ENCODE peak calls at places on chromosomes 7 and 10, in four cellular contexts. K, H, Y and L are unnamed samples.

GRCh38 chr7:38825721-38826440 is 83.1 kb downstream of the VPS41 start:
- DNase-seq in K (no peak), H (no peak), Y (no peak), L (no peak)

GRCh38 chr7:91266931-91267557 is 2.8 kb downstream of the FZD1 start:
- DNase-seq in K (no peak), H (no peak), Y (no peak), L (peak; percentile 72)

GRCh38 chr7:66330961-66331360 is 125.8 kb downstream of the TPST1 start:
- DNase-seq in K (no peak), H (peak; percentile 45), Y (peak; percentile 69), L (no peak)

GRCh38 chr7:142626420-142627035 is 122.7 kb upstream of the PRSS1 start:
- DNase-seq in K (peak; percentile 70), H (peak; percentile 41), Y (peak; percentile 10), L (peak; percentile 46)

GRCh38 chr10:3143366-3143765 is 29.2 kb downstream of the PITRM1 start:
- DNase-seq in K (no peak), H (no peak), Y (no peak), L (peak; percentile 49)

GRCh38 chr10:30553625-30554442 is 75.7 kb downstream of the LYZL2 start:
- DNase-seq in K (no peak), H (peak; percentile 63), Y (peak; percentile 54), L (peak; percentile 86)

GRCh38 chr7:39979406-39980073 is 29.5 kb downstream of the CDK13 start:
- DNase-seq in K (peak; percentile 31), H (no peak), Y (no peak), L (no peak)

GRCh38 chr10:30178565-30178964 is 119.2 kb upstream of the JCAD start:
- DNase-seq in K (no peak), H (no peak), Y (peak; percentile 94), L (no peak)

GRCh38 chr10:77163670-77164348 is 473.8 kb downstream of the KCNMA1 start:
- DNase-seq in K (no peak), H (peak; percentile 76), Y (peak; percentile 94), L (no peak)

GRCh38 chr10:5887029-5887428 is 2.7 kb downstream of the ANKRD16 start:
- DNase-seq in K (no peak), H (no peak), Y (peak; percentile 6), L (no peak)

GRCh38 chr7:150340024-150340749 is 1.2 kb downstream of the RARRES2 start:
- DNase-seq in K (no peak), H (no peak), Y (peak; percentile 80), L (no peak)

GRCh38 chr7:131945313-131945831 is 388.9 kb upstream of the PODXL start:
- DNase-seq in K (no peak), H (peak; percentile 38), Y (peak; percentile 19), L (no peak)

GRCh38 chr7:138975343-138976104 is 5.7 kb downstream of the KIAA1549 start:
- DNase-seq in K (no peak), H (no peak), Y (no peak), L (no peak)

GRCh38 chr7:38932509-38933168 is 23.6 kb upstream of the VPS41 start:
- DNase-seq in K (peak; percentile 38), H (peak; percentile 62), Y (peak; percentile 46), L (peak; percentile 67)

GRCh38 chr7:77550586-77550985 is 13.5 kb downstream of the PTPN12 start:
- DNase-seq in K (no peak), H (no peak), Y (peak; percentile 94), L (no peak)

GRCh38 chr10:7891634-7892033 is 73.3 kb downstream of the TAF3 start:
- DNase-seq in K (no peak), H (no peak), Y (no peak), L (no peak)

GRCh38 chr10:77176224-77176623 is 461.4 kb downstream of the KCNMA1 start:
- DNase-seq in K (no peak), H (no peak), Y (no peak), L (no peak)

GRCh38 chr7:31327071-31327470 is 13.5 kb downstream of the NEUROD6 start:
- DNase-seq in K (no peak), H (no peak), Y (peak; percentile 1), L (no peak)

GRCh38 chr10:80407836-80408197 is 534 bp upstream of the PRXL2A start:
- DNase-seq in K (no peak), H (no peak), Y (no peak), L (peak; percentile 81)

GRCh38 chr7:132061931-132062330 is 505.5 kb upstream of the PODXL start:
- DNase-seq in K (no peak), H (no peak), Y (peak; percentile 86), L (no peak)

DNA sequence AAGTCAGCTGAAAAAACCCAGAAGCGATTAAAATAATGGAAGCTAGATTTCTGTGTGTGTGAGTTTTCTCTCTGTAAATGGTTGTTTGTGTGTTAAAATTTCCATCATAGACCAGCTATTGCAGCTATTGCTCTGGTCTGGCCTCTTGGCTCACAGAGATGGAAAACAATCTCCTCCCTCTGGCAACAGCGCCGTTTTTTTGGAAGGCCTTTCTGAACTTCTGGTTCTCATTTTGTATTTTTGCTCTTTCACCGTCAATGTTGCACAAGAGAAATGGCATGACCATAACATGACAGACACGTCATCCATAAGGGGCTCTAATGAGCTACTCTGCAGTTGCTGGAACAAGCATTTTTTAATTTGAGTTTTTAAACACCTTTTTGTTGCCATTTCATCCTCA is 91.0 kb downstream of the CUBN start:
- DNase-seq in K (no peak), H (no peak), Y (peak; percentile 96), L (peak; percentile 63)
- H3K4me3 ChIP-seq in K (no peak overlapping the region), H (no peak overlapping the region), Y (no peak overlapping the region), L (no peak overlapping the region)

GRCh38 chr10:119479532-119479931 is 63.0 kb downstream of the RGS10 start:
- DNase-seq in K (no peak), H (no peak), Y (no peak), L (no peak)

GRCh38 chr10:119480667-119481066 is 61.9 kb downstream of the RGS10 start:
- DNase-seq in K (no peak), H (no peak), Y (peak; percentile 35), L (no peak)

GRCh38 chr10:119477444-119477843 is 65.1 kb downstream of the RGS10 start:
- DNase-seq in K (no peak), H (no peak), Y (no peak), L (no peak)

GRCh38 chr10:119479048-119479394 is 63.5 kb downstream of the RGS10 start:
- DNase-seq in K (no peak), H (no peak), Y (peak; percentile 15), L (no peak)

GRCh38 chr10:119478111-119479047 is 64.1 kb downstream of the RGS10 start:
- DNase-seq in K (no peak), H (no peak), Y (peak; percentile 35), L (no peak)
- H3K4me3 ChIP-seq in K (no peak overlapping the region), H (no peak overlapping the region), Y (no peak overlapping the region), L (no peak overlapping the region)

GRCh38 chr7:117871401-117871777 is 1.9 kb downstream of the CTTNBP2 start:
- DNase-seq in K (no peak), H (no peak), Y (no peak), L (no peak)
- H3K4me3 ChIP-seq in K (no peak overlapping the region), H (no peak overlapping the region), Y (no peak overlapping the region), L (no peak overlapping the region)

GRCh38 chr7:50092579-50093411 is at the start of gene ZPBP:
- DNase-seq in K (peak; percentile 47), H (peak; percentile 31), Y (peak; percentile 33), L (no peak)
- H3K4me3 ChIP-seq in K (peak within 1 kb of the TSS; percentile 40), H (peak within 1 kb of the TSS; percentile 55), Y (no peak within 1 kb of the TSS), L (peak within 1 kb of the TSS; percentile 46)

DNA sequence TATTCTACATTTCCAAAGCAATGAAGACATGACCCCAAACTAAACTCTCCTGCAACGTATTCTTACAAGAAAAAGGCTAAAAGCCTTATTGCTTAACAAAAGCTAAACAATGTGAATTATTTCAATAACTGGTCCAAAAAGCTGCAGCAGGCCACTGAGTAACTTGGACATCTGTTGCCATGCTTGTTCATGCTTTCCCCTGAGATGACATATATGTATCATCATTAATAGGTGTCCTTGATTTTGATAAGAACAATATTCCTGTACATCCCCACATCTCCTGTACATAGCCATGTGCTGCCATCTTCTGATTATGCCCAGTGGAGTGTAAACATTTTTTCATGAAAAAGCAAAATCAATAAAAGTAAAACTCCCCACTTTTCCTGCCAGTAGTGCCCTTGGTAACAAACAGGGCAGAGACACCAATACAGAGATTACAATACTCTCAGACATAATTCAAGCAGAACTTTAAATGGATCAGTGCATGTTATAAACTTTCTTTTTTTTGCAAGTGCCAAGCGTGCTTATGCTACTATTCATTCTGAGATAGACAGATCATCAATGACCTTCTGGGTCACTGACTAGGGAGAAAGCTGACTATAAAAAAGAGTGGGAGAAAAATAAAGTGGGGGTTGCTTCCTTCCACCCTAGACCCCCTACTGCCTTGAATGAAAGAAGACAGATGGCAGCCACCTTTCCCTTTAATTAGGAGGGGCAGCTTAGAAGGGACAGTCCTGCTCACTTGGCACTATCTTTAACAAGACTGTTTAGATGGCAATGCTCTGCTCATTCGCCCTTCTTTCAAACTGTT is 205.5 kb upstream of the KLF14 start:
- DNase-seq in K (no peak), H (no peak), Y (peak; percentile 69), L (no peak)
- H3K4me3 ChIP-seq in K (no peak overlapping the region), H (no peak overlapping the region), Y (peak overlapping the region; percentile 61), L (peak overlapping the region; percentile 39)

GRCh38 chr7:27191081-27191715 is 6.2 kb upstream of the HOXA11 start:
- DNase-seq in K (no peak), H (no peak), Y (no peak), L (no peak)
- H3K4me3 ChIP-seq in K (no peak overlapping the region), H (no peak overlapping the region), Y (no peak overlapping the region), L (no peak overlapping the region)

GRCh38 chr7:16067695-16068094 is 353.6 kb downstream of the CRPPA start:
- DNase-seq in K (no peak), H (no peak), Y (no peak), L (no peak)

GRCh38 chr7:16063241-16063640 is 358.1 kb downstream of the CRPPA start:
- DNase-seq in K (no peak), H (no peak), Y (no peak), L (no peak)

GRCh38 chr7:16063691-16064090 is 357.6 kb downstream of the CRPPA start:
- DNase-seq in K (no peak), H (no peak), Y (peak; percentile 86), L (no peak)

GRCh38 chr7:16064316-16064715 is 357.0 kb downstream of the CRPPA start:
- DNase-seq in K (no peak), H (no peak), Y (no peak), L (no peak)

DNA sequence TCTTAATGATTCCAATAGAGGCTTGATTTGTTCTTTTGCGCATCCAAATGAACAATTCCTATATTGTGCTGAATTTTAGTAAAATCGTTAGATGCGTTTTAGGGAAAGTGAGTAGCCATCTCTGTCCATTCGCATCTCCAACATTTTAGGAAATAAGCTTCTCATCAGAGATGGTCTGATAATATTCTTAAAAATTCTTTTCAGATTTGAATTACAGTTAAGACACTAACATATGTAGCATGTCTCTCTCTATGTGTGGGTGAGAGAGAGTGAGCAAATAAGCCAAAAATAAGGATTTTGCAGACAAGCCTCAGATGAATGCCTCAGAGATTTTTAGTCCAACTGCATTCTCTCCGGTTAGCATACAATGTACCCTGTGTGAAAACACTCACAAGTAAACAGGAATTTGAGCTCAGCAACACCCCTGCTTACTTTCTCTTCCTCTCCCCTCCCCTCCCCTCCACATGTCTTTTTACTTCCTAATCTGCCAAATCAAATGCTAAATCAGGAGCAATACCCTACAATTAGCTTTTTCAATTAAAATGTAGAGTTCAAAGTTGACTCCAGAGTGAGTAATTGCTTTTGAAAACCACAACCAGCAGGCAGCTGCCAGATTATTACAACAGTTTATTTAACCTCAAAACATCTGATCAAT is 354.4 kb downstream of the CRPPA start:
- DNase-seq in K (no peak), H (no peak), Y (peak; percentile 23), L (no peak)
- H3K4me3 ChIP-seq in K (no peak overlapping the region), H (no peak overlapping the region), Y (no peak overlapping the region), L (no peak overlapping the region)